ENCODE peak calls at places on chromosomes 3 and 15, in eight cellular contexts. H, G, A, N, Q, P, M and J are unnamed samples.

GRCh38 chr3:188348445-188349244 is 194.7 kb downstream of the LPP start:
- DNase-seq in H (peak; percentile 75), G (peak; percentile 99), A (peak; percentile 80), N (peak; percentile 15), Q (peak; percentile 30), P (no peak), M (peak; percentile 92), J (peak; percentile 7)

GRCh38 chr3:151016421-151016820 is 43.9 kb upstream of the CLRN1 start:
- DNase-seq in H (no peak), G (peak; percentile 33), A (no peak), N (no peak), Q (no peak), P (no peak), M (no peak), J (no peak)

GRCh38 chr3:181915556-181915955 is 203.8 kb downstream of the SOX2 start:
- DNase-seq in H (no peak), G (no peak), A (no peak), N (no peak), Q (no peak), P (no peak), M (no peak), J (peak; percentile 43)

GRCh38 chr15:60757831-60758570 is 279.1 kb upstream of the ICE2 start:
- DNase-seq in H (no peak), G (no peak), A (peak; percentile 67), N (no peak), Q (no peak), P (no peak), M (no peak), J (no peak)

GRCh38 chr15:32898991-32899613 is 181.3 kb downstream of the GREM1 start:
- DNase-seq in H (no peak), G (no peak), A (no peak), N (no peak), Q (peak; percentile 82), P (no peak), M (no peak), J (peak; percentile 82)

GRCh38 chr3:137760341-137761098 is 3.6 kb upstream of the SOX14 start:
- DNase-seq in H (no peak), G (no peak), A (no peak), N (no peak), Q (no peak), P (no peak), M (no peak), J (peak; percentile 53)

GRCh38 chr3:98367464-98368246 is 14.0 kb downstream of the OR5K4 start:
- DNase-seq in H (no peak), G (no peak), A (no peak), N (no peak), Q (no peak), P (no peak), M (no peak), J (no peak)

GRCh38 chr3:39205919-39206516 is 13.6 kb upstream of the XIRP1 start:
- DNase-seq in H (no peak), G (no peak), A (no peak), N (no peak), Q (no peak), P (no peak), M (no peak), J (no peak)

GRCh38 chr15:45242289-45242688 is 9.7 kb upstream of the SLC28A2 start:
- DNase-seq in H (no peak), G (peak; percentile 8), A (no peak), N (no peak), Q (no peak), P (no peak), M (no peak), J (peak; percentile 32)

GRCh38 chr3:118817748-118818165 is 216.9 kb downstream of the IGSF11 start:
- DNase-seq in H (no peak), G (peak; percentile 71), A (no peak), N (peak; percentile 36), Q (peak; percentile 62), P (peak; percentile 1), M (peak; percentile 26), J (peak; percentile 88)

GRCh38 chr15:66629817-66630576 is 64.2 kb upstream of the LCTL start:
- DNase-seq in H (no peak), G (no peak), A (no peak), N (no peak), Q (no peak), P (no peak), M (no peak), J (no peak)

GRCh38 chr3:197472151-197472550 is 83.6 kb downstream of the BDH1 start:
- DNase-seq in H (no peak), G (no peak), A (no peak), N (no peak), Q (no peak), P (no peak), M (no peak), J (no peak)

GRCh38 chr15:96335429-96335807 is 4.9 kb downstream of the NR2F2 start:
- DNase-seq in H (no peak), G (peak; percentile 45), A (no peak), N (no peak), Q (no peak), P (no peak), M (no peak), J (peak; percentile 75)

GRCh38 chr3:35223636-35224035 is 415.7 kb upstream of the ARPP21 start:
- DNase-seq in H (no peak), G (no peak), A (no peak), N (no peak), Q (no peak), P (no peak), M (no peak), J (no peak)

GRCh38 chr3:145739926-145740325 is 421.1 kb downstream of the PLOD2 start:
- DNase-seq in H (no peak), G (peak; percentile 0), A (no peak), N (no peak), Q (no peak), P (no peak), M (peak; percentile 39), J (no peak)

GRCh38 chr15:67148196-67148701 is 82.8 kb downstream of the SMAD3 start:
- DNase-seq in H (no peak), G (peak; percentile 57), A (peak; percentile 50), N (no peak), Q (no peak), P (no peak), M (no peak), J (no peak)

GRCh38 chr3:71254658-71255057 is 328.9 kb downstream of the FOXP1 start:
- DNase-seq in H (no peak), G (peak; percentile 89), A (no peak), N (no peak), Q (no peak), P (no peak), M (no peak), J (no peak)

GRCh38 chr15:35305031-35305555 is 220.0 kb upstream of the NANOGP8 start:
- DNase-seq in H (no peak), G (no peak), A (no peak), N (no peak), Q (no peak), P (no peak), M (no peak), J (no peak)

GRCh38 chr3:137792633-137793271 is 28.6 kb downstream of the SOX14 start:
- DNase-seq in H (no peak), G (peak; percentile 34), A (no peak), N (no peak), Q (peak; percentile 65), P (no peak), M (peak; percentile 0), J (peak; percentile 85)

GRCh38 chr15:66865622-66866611 is 163.9 kb downstream of the SMAD6 start:
- DNase-seq in H (no peak), G (no peak), A (peak; percentile 68), N (no peak), Q (no peak), P (no peak), M (no peak), J (peak; percentile 38)

GRCh38 chr3:56812749-56813655 is 11.3 kb upstream of the ARHGEF3 start:
- DNase-seq in H (no peak), G (peak; percentile 80), A (no peak), N (no peak), Q (no peak), P (no peak), M (no peak), J (no peak)